ENCODE peak calls at places on chromosomes 11 and 22, in four cellular contexts. C is NCI-H1092; A is IMR-90; K is stimulated activated CD4-positive, alpha-beta T cell treated with anti-CD3 and anti-CD28 coated beads, Interleukin-2, amount 100 ng/mL, for 48 hours. D is an unnamed sample.

GRCh38 chr22:45310331-45311032 is 748 bp downstream of the FAM118A start:
- DNase-seq in C (no peak), A (no peak), K (no peak), D (peak; percentile 40)

GRCh38 chr11:34601085-34601444 is 19.8 kb upstream of the EHF start:
- DNase-seq in C (no peak), A (peak; percentile 61), K (no peak), D (no peak)

GRCh38 chr11:16781821-16782220 is 43.4 kb downstream of the C11orf58 start:
- DNase-seq in C (no peak), A (no peak), K (no peak), D (no peak)

GRCh38 chr22:30396871-30397655 is at the start of gene SEC14L2:
- DNase-seq in C (no peak), A (peak; percentile 26), K (peak; percentile 63), D (no peak)

GRCh38 chr11:57248780-57249383 is 11.8 kb upstream of the APLNR start:
- DNase-seq in C (peak; percentile 24), A (peak; percentile 67), K (peak; percentile 2), D (peak; percentile 49)

GRCh38 chr11:35792846-35793192 is 130.2 kb downstream of the TRIM44 start:
- DNase-seq in C (no peak), A (no peak), K (no peak), D (no peak)

GRCh38 chr11:61923166-61924015 is 6.0 kb upstream of the RAB3IL1 start:
- DNase-seq in C (no peak), A (peak; percentile 63), K (no peak), D (no peak)

GRCh38 chr22:23684561-23685031 is 6.2 kb upstream of the RGL4 start:
- DNase-seq in C (no peak), A (peak; percentile 29), K (no peak), D (no peak)

GRCh38 chr11:19849107-19849789 is 136.6 kb downstream of the NAV2 start:
- DNase-seq in C (no peak), A (peak; percentile 41), K (no peak), D (no peak)

GRCh38 chr11:78564037-78564888 is 10.4 kb downstream of the NARS2 start:
- DNase-seq in C (peak; percentile 66), A (peak; percentile 76), K (peak; percentile 52), D (peak; percentile 73)

GRCh38 chr11:57979532-57980079 is 44.1 kb upstream of the OR9Q1 start:
- DNase-seq in C (no peak), A (no peak), K (no peak), D (no peak)

GRCh38 chr11:64566042-64566914 is 24.7 kb upstream of the SLC22A12 start:
- DNase-seq in C (no peak), A (peak; percentile 65), K (peak; percentile 5), D (peak; percentile 72)

GRCh38 chr11:17352925-17353227 is 1.3 kb downstream of the NCR3LG1 start:
- DNase-seq in C (peak; percentile 35), A (peak; percentile 34), K (no peak), D (peak; percentile 65)

GRCh38 chr11:65426839-65427690 is 4.5 kb downstream of the NEAT1 start:
- DNase-seq in C (no peak), A (peak; percentile 77), K (no peak), D (peak; percentile 50)

GRCh38 chr11:47786373-47786772 is 19.2 kb upstream of the FNBP4 start:
- DNase-seq in C (no peak), A (peak; percentile 50), K (no peak), D (no peak)

GRCh38 chr11:20158597-20159257 is 1.5 kb downstream of the DBX1 start:
- DNase-seq in C (no peak), A (peak; percentile 50), K (no peak), D (no peak)

GRCh38 chr11:2270322-2271076 is at the start of gene ASCL2:
- DNase-seq in C (no peak), A (no peak), K (no peak), D (no peak)

GRCh38 chr11:112279901-112280267 is 19.2 kb upstream of the PLET1 start:
- DNase-seq in C (peak; percentile 68), A (peak; percentile 43), K (peak; percentile 71), D (peak; percentile 74)

GRCh38 chr11:64447717-64448598 is 89.0 kb downstream of the RPS6KA4 start:
- DNase-seq in C (no peak), A (peak; percentile 7), K (no peak), D (peak; percentile 76)

GRCh38 chr11:17790453-17790852 is 55.9 kb downstream of the KCNC1 start:
- DNase-seq in C (no peak), A (peak; percentile 92), K (no peak), D (no peak)

GRCh38 chr11:33500865-33501479 is 199.7 kb downstream of the C11orf91 start:
- DNase-seq in C (no peak), A (peak; percentile 65), K (no peak), D (no peak)

GRCh38 chr11:18265949-18266348 is at the start of gene SAA1:
- DNase-seq in C (no peak), A (no peak), K (no peak), D (no peak)

GRCh38 chr11:9817191-9817590 is 153.3 kb downstream of the SWAP70 start:
- DNase-seq in C (no peak), A (no peak), K (no peak), D (no peak)

GRCh38 chr11:95108159-95108611 is 18.5 kb downstream of the ENDOD1 start:
- DNase-seq in C (no peak), A (peak; percentile 34), K (no peak), D (no peak)

GRCh38 chr11:112304914-112305313 is 44.3 kb upstream of the PLET1 start:
- DNase-seq in C (no peak), A (no peak), K (no peak), D (no peak)

GRCh38 chr11:16992846-16993245 is 21.4 kb downstream of the PLEKHA7 start:
- DNase-seq in C (no peak), A (no peak), K (no peak), D (no peak)

D was measured in OCI-LY7.